ENCODE peak calls at places on chromosomes 5 and 9, in five cellular contexts. One of them, this sample, is unnamed.
A peak's percentile ranks its signal among the peaks of the same experiment; 100 is the strongest.

GRCh38 chr5:16484081-16484480 is 18.5 kb upstream of the ZNF622 start:
- DNase-seq in breast epithelium: no peak
- DNase-seq in progenitor cell of endocrine pancreas: no peak
- DNase-seq in AG04450: no peak
- DNase-seq in spleen: no peak
- DNase-seq in this sample: no peak

GRCh38 chr9:69758001-69758730 is 1.6 kb downstream of the PTAR1 start:
- DNase-seq in breast epithelium: no peak
- DNase-seq in progenitor cell of endocrine pancreas: no peak
- DNase-seq in AG04450: no peak
- DNase-seq in spleen: no peak
- DNase-seq in this sample: no peak

GRCh38 chr5:50593681-50594080 is 72.8 kb upstream of the PARP8 start:
- DNase-seq in breast epithelium: no peak
- DNase-seq in progenitor cell of endocrine pancreas: no peak
- DNase-seq in AG04450: no peak
- DNase-seq in spleen: no peak
- DNase-seq in this sample: no peak

GRCh38 chr5:150107909-150108447 is 21.6 kb upstream of the CSF1R start:
- DNase-seq in breast epithelium: no peak
- DNase-seq in progenitor cell of endocrine pancreas: no peak
- DNase-seq in AG04450: peak; percentile 27
- DNase-seq in spleen: no peak
- DNase-seq in this sample: peak; percentile 49

GRCh38 chr5:172786736-172787462 is 15.9 kb upstream of the DUSP1 start:
- DNase-seq in breast epithelium: no peak
- DNase-seq in progenitor cell of endocrine pancreas: no peak
- DNase-seq in AG04450: no peak
- DNase-seq in spleen: no peak
- DNase-seq in this sample: no peak

GRCh38 chr5:32506251-32506661 is 61.7 kb upstream of the ZFR start:
- DNase-seq in breast epithelium: no peak
- DNase-seq in progenitor cell of endocrine pancreas: no peak
- DNase-seq in AG04450: no peak
- DNase-seq in spleen: no peak
- DNase-seq in this sample: no peak

GRCh38 chr5:117701067-117701466 is 1126.4 kb upstream of the SEMA6A start:
- DNase-seq in breast epithelium: no peak
- DNase-seq in progenitor cell of endocrine pancreas: no peak
- DNase-seq in AG04450: no peak
- DNase-seq in spleen: no peak
- DNase-seq in this sample: no peak

GRCh38 chr5:103375356-103375755 is 116.8 kb downstream of the MACIR start:
- DNase-seq in breast epithelium: no peak
- DNase-seq in progenitor cell of endocrine pancreas: no peak
- DNase-seq in AG04450: peak; percentile 81
- DNase-seq in spleen: no peak
- DNase-seq in this sample: peak; percentile 40

GRCh38 chr5:35863159-35863558 is 6.5 kb downstream of the IL7R start:
- DNase-seq in breast epithelium: no peak
- DNase-seq in progenitor cell of endocrine pancreas: no peak
- DNase-seq in AG04450: no peak
- DNase-seq in spleen: no peak
- DNase-seq in this sample: no peak

GRCh38 chr9:126309427-126310179 is 17.0 kb upstream of the MVB12B start:
- DNase-seq in breast epithelium: no peak
- DNase-seq in progenitor cell of endocrine pancreas: no peak
- DNase-seq in AG04450: no peak
- DNase-seq in spleen: no peak
- DNase-seq in this sample: no peak

GRCh38 chr5:93574041-93574938 is 6.7 kb downstream of the NR2F1-AS1 start:
- DNase-seq in breast epithelium: no peak
- DNase-seq in progenitor cell of endocrine pancreas: no peak
- DNase-seq in AG04450: no peak
- DNase-seq in spleen: no peak
- DNase-seq in this sample: no peak

GRCh38 chr5:132996307-132996706 is 30.0 kb downstream of the ZCCHC10 start:
- DNase-seq in breast epithelium: no peak
- DNase-seq in progenitor cell of endocrine pancreas: no peak
- DNase-seq in AG04450: no peak
- DNase-seq in spleen: peak; percentile 5
- DNase-seq in this sample: no peak

GRCh38 chr5:72625369-72625768 is 118.2 kb upstream of the ZNF366 start:
- DNase-seq in breast epithelium: no peak
- DNase-seq in progenitor cell of endocrine pancreas: no peak
- DNase-seq in AG04450: no peak
- DNase-seq in spleen: no peak
- DNase-seq in this sample: no peak

GRCh38 chr5:75522025-75522424 is 10.3 kb downstream of the POLK start:
- DNase-seq in breast epithelium: no peak
- DNase-seq in progenitor cell of endocrine pancreas: no peak
- DNase-seq in AG04450: no peak
- DNase-seq in spleen: no peak
- DNase-seq in this sample: no peak

DNA sequence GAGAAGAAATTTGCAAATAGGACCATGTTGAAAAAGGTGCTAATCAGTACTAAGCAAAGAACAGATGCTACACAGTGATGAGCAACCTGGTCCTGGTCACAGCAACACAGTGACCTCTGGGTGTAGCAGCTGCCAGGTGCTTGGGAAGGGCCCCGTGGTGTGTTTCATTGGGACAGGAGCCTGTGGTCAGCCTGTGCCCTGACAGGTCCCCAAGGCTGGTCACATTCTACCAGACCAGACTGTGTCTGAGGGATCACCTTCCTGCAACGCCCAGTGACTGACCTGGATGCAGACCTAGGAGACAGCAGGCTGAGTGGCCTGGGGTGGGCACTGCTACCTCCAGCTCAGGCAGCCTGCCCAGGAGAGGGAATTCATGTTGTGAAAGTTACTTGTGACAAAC is 54.8 kb upstream of the FAM120AOS start:
- DNase-seq in breast epithelium: no peak
- DNase-seq in progenitor cell of endocrine pancreas: no peak
- DNase-seq in AG04450: no peak
- DNase-seq in spleen: no peak
- DNase-seq in this sample: no peak
- TF ChIP-seq CTCF in breast epithelium: no peak
- TF ChIP-seq CTCF in progenitor cell of endocrine pancreas: no peak
- TF ChIP-seq CTCF in AG04450: no peak
- TF ChIP-seq CTCF in spleen: no peak
- TF ChIP-seq CTCF in this sample: no peak

DNA sequence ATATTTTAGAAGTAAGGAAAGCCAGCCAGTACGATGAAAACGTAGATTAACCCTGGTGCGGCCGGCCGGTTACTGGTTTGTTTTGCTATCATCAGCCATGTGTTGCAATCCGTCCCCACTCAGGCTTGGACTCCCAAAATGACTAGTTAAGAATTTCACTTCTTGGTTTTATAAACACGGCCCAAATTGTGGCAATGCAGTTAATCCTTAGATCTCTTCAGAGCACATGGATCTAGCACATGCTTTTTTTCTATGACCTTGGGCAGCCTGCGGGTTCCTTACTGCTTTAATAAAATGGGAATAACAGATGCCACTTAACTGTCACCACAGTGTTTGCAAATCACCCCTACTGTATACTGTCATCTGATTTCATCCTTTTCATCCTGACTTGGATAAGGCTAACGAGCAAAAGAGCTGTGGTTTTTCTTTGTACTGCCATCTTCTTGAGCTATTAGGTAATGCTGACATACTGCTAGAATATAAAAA is 1.5 kb downstream of the NDFIP1 start:
- DNase-seq in breast epithelium: no peak
- DNase-seq in progenitor cell of endocrine pancreas: no peak
- DNase-seq in AG04450: no peak
- DNase-seq in spleen: no peak
- DNase-seq in this sample: no peak
- TF ChIP-seq CTCF in breast epithelium: no peak
- TF ChIP-seq CTCF in progenitor cell of endocrine pancreas: peak; percentile 14
- TF ChIP-seq CTCF in AG04450: no peak
- TF ChIP-seq CTCF in spleen: no peak
- TF ChIP-seq CTCF in this sample: peak; percentile 12

DNA sequence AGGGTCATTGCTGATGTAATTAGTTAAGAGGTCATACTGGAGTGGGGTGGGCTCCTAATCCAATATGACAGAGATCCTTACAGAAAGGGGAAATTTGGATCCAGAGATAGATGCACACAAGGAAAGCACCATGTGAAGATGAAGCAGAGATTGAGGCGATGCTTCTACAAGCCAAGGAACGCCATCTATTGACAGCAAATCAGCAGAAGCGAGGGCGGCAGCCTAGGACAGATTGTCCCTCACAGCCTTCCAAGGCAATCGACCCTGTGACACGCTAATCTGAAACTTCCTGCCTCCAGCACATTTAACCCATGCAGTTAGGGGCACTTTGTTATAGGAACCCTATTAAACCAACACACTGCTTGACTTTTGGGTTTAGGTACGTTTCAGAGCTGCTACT is 285.1 kb upstream of the DAP start:
- DNase-seq in breast epithelium: no peak
- DNase-seq in progenitor cell of endocrine pancreas: no peak
- DNase-seq in AG04450: no peak
- DNase-seq in spleen: no peak
- DNase-seq in this sample: no peak
- TF ChIP-seq CTCF in breast epithelium: no peak
- TF ChIP-seq CTCF in progenitor cell of endocrine pancreas: no peak
- TF ChIP-seq CTCF in AG04450: peak; percentile 38
- TF ChIP-seq CTCF in spleen: no peak
- TF ChIP-seq CTCF in this sample: peak; percentile 43

GRCh38 chr5:115601709-115602584 is at the start of gene TICAM2:
- DNase-seq in breast epithelium: peak; percentile 52
- DNase-seq in progenitor cell of endocrine pancreas: peak; percentile 46
- DNase-seq in AG04450: no peak
- DNase-seq in spleen: peak; percentile 94
- DNase-seq in this sample: no peak
- TF ChIP-seq CTCF in breast epithelium: no peak
- TF ChIP-seq CTCF in progenitor cell of endocrine pancreas: peak; percentile 48
- TF ChIP-seq CTCF in AG04450: no peak
- TF ChIP-seq CTCF in spleen: no peak
- TF ChIP-seq CTCF in this sample: peak; percentile 2

DNA sequence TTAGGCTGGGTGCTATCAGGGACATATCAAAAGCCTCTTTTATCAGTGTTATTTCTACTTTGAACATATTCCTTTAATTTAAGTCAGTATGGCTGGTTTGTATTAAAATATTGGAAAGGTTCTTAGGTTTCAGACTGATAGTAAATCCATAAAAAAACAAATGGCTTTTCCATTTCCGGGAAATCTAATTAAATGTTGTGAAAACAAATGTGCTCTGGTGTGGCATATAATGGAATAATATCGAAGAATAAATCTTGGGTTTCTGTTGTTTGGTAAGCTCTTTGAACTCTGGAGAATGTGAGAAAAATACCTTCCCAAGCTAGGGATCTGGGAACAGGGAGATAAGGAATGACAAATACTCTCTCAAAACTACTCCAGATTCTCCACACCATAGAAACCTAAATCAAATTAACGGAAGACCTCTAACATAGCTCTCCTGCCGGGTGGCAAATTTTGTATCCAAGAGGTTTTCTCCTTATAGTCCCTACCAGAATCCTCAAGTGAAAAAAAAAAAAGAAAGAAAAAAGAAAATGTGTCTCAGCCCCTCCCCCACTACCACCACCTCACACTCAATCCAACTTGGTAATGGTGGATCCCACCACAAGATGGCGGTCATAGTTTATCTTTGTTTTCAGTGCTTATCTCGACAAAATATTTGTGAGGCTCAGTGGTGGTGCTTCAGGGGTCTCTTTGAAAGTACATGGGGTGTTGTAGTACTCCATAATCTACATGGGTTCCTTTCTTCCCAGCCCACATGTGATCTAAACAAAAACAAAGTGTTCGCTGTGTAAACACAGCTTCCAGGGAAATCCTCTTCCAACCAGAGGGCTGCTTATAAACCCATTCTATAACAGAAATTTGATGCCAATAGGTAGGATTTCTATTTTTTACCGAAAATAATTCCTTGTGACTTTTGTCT is 54.6 kb upstream of the FST start:
- DNase-seq in breast epithelium: no peak
- DNase-seq in progenitor cell of endocrine pancreas: no peak
- DNase-seq in AG04450: no peak
- DNase-seq in spleen: no peak
- DNase-seq in this sample: no peak
- TF ChIP-seq CTCF in breast epithelium: no peak
- TF ChIP-seq CTCF in progenitor cell of endocrine pancreas: peak; percentile 50
- TF ChIP-seq CTCF in AG04450: peak; percentile 34
- TF ChIP-seq CTCF in spleen: no peak
- TF ChIP-seq CTCF in this sample: no peak

DNA sequence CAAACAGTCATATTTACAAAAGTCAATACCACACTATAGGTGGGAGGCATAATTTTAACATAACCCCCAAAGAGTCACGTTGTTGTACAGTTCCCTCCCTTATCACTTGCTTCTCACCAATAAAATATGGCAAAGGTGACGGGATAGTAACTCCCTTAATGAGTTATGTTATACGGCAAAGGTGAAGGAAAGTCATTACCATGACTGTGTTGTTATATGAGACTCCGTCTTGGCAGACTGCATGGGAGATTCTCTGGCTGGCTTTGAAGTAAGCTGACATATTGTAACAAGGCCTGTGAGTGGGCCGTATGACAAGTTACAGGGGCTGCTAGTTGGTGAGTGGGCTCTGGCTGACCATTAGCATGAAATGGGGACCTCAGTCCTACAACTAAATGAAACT is 366.4 kb upstream of the FTMT start:
- DNase-seq in breast epithelium: no peak
- DNase-seq in progenitor cell of endocrine pancreas: no peak
- DNase-seq in AG04450: no peak
- DNase-seq in spleen: no peak
- DNase-seq in this sample: no peak
- TF ChIP-seq CTCF in breast epithelium: no peak
- TF ChIP-seq CTCF in progenitor cell of endocrine pancreas: no peak
- TF ChIP-seq CTCF in AG04450: no peak
- TF ChIP-seq CTCF in spleen: no peak
- TF ChIP-seq CTCF in this sample: no peak

DNA sequence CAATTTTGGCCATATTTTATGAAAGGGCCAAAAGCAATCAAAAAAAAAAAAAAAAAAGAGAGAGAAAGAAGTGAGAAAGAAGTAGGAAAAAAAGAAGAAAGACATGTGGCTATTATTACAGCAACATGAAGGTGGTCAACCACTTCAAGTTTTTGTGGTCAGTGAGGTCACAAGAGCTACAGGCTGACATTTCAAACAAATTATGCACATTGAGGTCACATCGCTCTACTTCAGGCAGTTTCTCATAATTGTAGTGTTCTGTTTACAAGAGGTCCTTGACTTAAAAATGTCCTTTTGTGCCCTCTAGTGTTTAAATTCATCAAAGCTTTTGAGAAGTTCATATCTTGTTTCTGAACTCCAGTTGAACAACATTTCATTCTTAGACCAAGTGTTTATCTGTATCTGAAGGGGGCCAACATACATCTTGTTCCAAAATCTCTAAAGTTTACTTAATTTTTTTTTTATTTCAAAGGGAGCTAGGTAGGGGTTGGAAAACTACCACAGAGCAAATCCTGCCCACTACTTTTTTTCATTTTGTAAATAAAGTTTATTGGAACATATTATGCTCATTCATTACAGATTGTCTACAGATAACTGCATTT is 513.1 kb downstream of the PDE4D start:
- DNase-seq in breast epithelium: no peak
- DNase-seq in progenitor cell of endocrine pancreas: no peak
- DNase-seq in AG04450: peak; percentile 21
- DNase-seq in spleen: no peak
- DNase-seq in this sample: peak; percentile 41
- TF ChIP-seq CTCF in breast epithelium: no peak
- TF ChIP-seq CTCF in progenitor cell of endocrine pancreas: peak; percentile 64
- TF ChIP-seq CTCF in AG04450: peak; percentile 57
- TF ChIP-seq CTCF in spleen: no peak
- TF ChIP-seq CTCF in this sample: peak; percentile 45

GRCh38 chr9:37540634-37541033 is 35.5 kb downstream of the FBXO10 start:
- DNase-seq in breast epithelium: peak; percentile 70
- DNase-seq in progenitor cell of endocrine pancreas: no peak
- DNase-seq in AG04450: no peak
- DNase-seq in spleen: no peak
- DNase-seq in this sample: no peak
- TF ChIP-seq CTCF in breast epithelium: no peak
- TF ChIP-seq CTCF in progenitor cell of endocrine pancreas: no peak
- TF ChIP-seq CTCF in AG04450: no peak
- TF ChIP-seq CTCF in spleen: no peak
- TF ChIP-seq CTCF in this sample: no peak

This sample was measured in AG09319.